ENCODE peak calls at places on chromosomes 5 and 9, in ten cellular contexts. A, G, U, H, V, Y, J, S, K and B are unnamed samples.

GRCh38 chr5:8773091-8773615 is 772.7 kb downstream of the SEMA5A start:
- DNase-seq in U (no peak), V (no peak), A (no peak), S (peak), K (no peak), Y (no peak), H (peak), G (no peak), J (no peak), B (no peak)

GRCh38 chr5:52989025-52989780 is at the start of gene ITGA2:
- DNase-seq in K (peak), J (peak), U (peak), H (no peak), S (peak), V (peak), G (peak), Y (peak), A (peak), B (peak)

GRCh38 chr5:41161271-41161670 is 52.1 kb downstream of the C6 start:
- DNase-seq in Y (no peak), G (no peak), U (no peak), A (no peak), V (no peak), H (no peak), K (peak), J (no peak), S (no peak), B (no peak)

GRCh38 chr9:93612052-93612795 is 35.8 kb downstream of the PHF2 start:
- DNase-seq in V (no peak), A (no peak), H (no peak), Y (no peak), K (no peak), U (no peak), G (no peak), J (no peak), S (no peak), B (no peak)

GRCh38 chr5:93675458-93676450 is 65.6 kb downstream of the POU5F2 start:
- DNase-seq in H (peak), S (no peak), U (no peak), Y (no peak), G (no peak), K (no peak), V (no peak), A (no peak), J (no peak), B (no peak)

GRCh38 chr5:44536650-44537260 is 147.5 kb upstream of the FGF10 start:
- DNase-seq in S (peak), J (peak), K (no peak), Y (peak), U (peak), G (peak), H (peak), A (no peak), V (peak), B (peak)

GRCh38 chr9:16883586-16883985 is 13.1 kb upstream of the BNC2 start:
- DNase-seq in S (no peak), U (no peak), G (no peak), J (no peak), H (no peak), V (no peak), K (peak), Y (no peak), A (no peak), B (no peak)

GRCh38 chr9:99431103-99431502 is 209.0 kb downstream of the SEC61B start:
- DNase-seq in K (peak), U (no peak), V (no peak), J (no peak), H (no peak), A (no peak), G (no peak), S (peak), Y (no peak), B (no peak)

GRCh38 chr9:120289091-120289490 is 290.9 kb downstream of the CDK5RAP2 start:
- DNase-seq in U (no peak), Y (no peak), K (no peak), G (no peak), V (no peak), S (no peak), H (no peak), J (no peak), A (no peak), B (peak)

GRCh38 chr5:169942181-169942580 is 38.1 kb downstream of the INSYN2B start:
- DNase-seq in Y (no peak), H (no peak), A (no peak), S (no peak), G (no peak), J (no peak), K (peak), U (no peak), V (no peak), B (no peak)

GRCh38 chr9:12604154-12604825 is 88.9 kb upstream of the TYRP1 start:
- DNase-seq in G (peak), J (no peak), H (no peak), U (no peak), A (no peak), Y (peak), S (peak), V (peak), K (peak), B (no peak)

GRCh38 chr9:114957558-114957957 is 27.2 kb upstream of the TNFSF8 start:
- DNase-seq in V (no peak), Y (no peak), K (no peak), H (no peak), A (no peak), S (no peak), J (no peak), U (no peak), G (no peak), B (no peak)

GRCh38 chr9:8745347-8745746 is 945.8 kb upstream of the DMAC1 start:
- DNase-seq in V (no peak), S (no peak), Y (no peak), G (peak), H (no peak), A (no peak), U (no peak), K (no peak), J (no peak), B (no peak)

GRCh38 chr5:151153766-151154272 is 3.8 kb downstream of the ANXA6 start:
- DNase-seq in G (no peak), K (no peak), Y (no peak), V (no peak), H (no peak), J (no peak), A (no peak), U (no peak), S (no peak), B (no peak)

GRCh38 chr9:93468763-93469456 is 15.5 kb upstream of the FAM120AOS start:
- DNase-seq in A (no peak), H (no peak), Y (peak), S (no peak), G (no peak), V (no peak), J (no peak), K (peak), U (no peak), B (no peak)

GRCh38 chr9:118686940-118687339 is 682.3 kb downstream of the BRINP1 start:
- DNase-seq in G (no peak), J (no peak), U (no peak), Y (no peak), A (no peak), S (no peak), V (no peak), H (no peak), K (no peak), B (no peak)

GRCh38 chr9:121269888-121270254 is 1.9 kb downstream of the GSN start:
- DNase-seq in K (no peak), V (no peak), J (no peak), S (peak), U (no peak), G (no peak), A (no peak), Y (no peak), H (no peak), B (no peak)